ENCODE peak calls at places on chromosomes 6 and 20, in ten cellular contexts. N is CD8-positive, alpha-beta T cell; K is GOT3; Y is activated gamma-delta T cell treated with Interleukin-2 at 50 U/mL for 16 hours; I is T-helper 2 cell; J is stimulated activated CD4-positive, alpha-beta T cell treated with anti-CD3 and anti-CD28 coated beads, TNF-alpha, amount 100 ng/mL, for 24 hours; C is neural crest cell; D is GM03348; O is RKO; V is NCI-H774. H is an unnamed sample.

GRCh38 chr6:1584996-1585668 is 24.6 kb upstream of the FOXC1 start:
- DNase-seq in C (no peak), J (no peak), Y (no peak), D (no peak), I (no peak), K (no peak), N (no peak), O (no peak), V (no peak), H (no peak)

GRCh38 chr6:45703041-45703739 is 312.5 kb downstream of the CLIC5 start:
- DNase-seq in D (peak; percentile 29), C (no peak), J (no peak), I (no peak), N (no peak), K (no peak), O (no peak), V (no peak), Y (no peak), H (no peak)

GRCh38 chr6:168884050-168884645 is 369.5 kb downstream of the THBS2 start:
- DNase-seq in N (no peak), Y (peak; percentile 44), J (no peak), C (no peak), K (no peak), O (no peak), I (no peak), D (no peak), V (no peak), H (no peak)

GRCh38 chr6:1363729-1364572 is 25.4 kb upstream of the FOXF2 start:
- DNase-seq in O (peak; percentile 12), K (no peak), Y (no peak), V (no peak), J (no peak), I (no peak), N (no peak), D (peak; percentile 50), C (no peak), H (no peak)

GRCh38 chr6:105401247-105402089 is 1.4 kb downstream of the PREP start:
- DNase-seq in O (no peak), D (peak; percentile 41), K (no peak), Y (no peak), J (no peak), N (no peak), V (no peak), I (no peak), C (no peak), H (no peak)

GRCh38 chr6:20965915-20966314 is 431.7 kb downstream of the CDKAL1 start:
- DNase-seq in C (no peak), I (no peak), D (no peak), J (no peak), N (no peak), V (no peak), Y (no peak), K (no peak), O (no peak), H (no peak)

GRCh38 chr6:107398005-107398404 is 61.4 kb downstream of the PDSS2 start:
- DNase-seq in C (no peak), N (no peak), V (no peak), I (no peak), O (no peak), D (no peak), Y (no peak), K (no peak), J (no peak), H (no peak)

GRCh38 chr6:163334264-163334663 is 80.3 kb upstream of the QKI start:
- DNase-seq in O (no peak), J (no peak), D (no peak), C (no peak), V (no peak), K (no peak), Y (no peak), N (no peak), I (no peak), H (no peak)

GRCh38 chr6:74879234-74879633 is 326.6 kb downstream of the COL12A1 start:
- DNase-seq in O (no peak), N (no peak), C (no peak), K (no peak), J (no peak), D (peak; percentile 54), V (no peak), I (no peak), Y (no peak), H (no peak)

GRCh38 chr6:97150932-97151331 is 132.1 kb downstream of the MMS22L start:
- DNase-seq in D (no peak), V (no peak), O (no peak), I (no peak), N (no peak), J (no peak), C (no peak), Y (no peak), K (no peak), H (no peak)

GRCh38 chr20:51906694-51907093 is 104.4 kb upstream of the SALL4 start:
- DNase-seq in J (no peak), V (no peak), O (no peak), I (no peak), Y (no peak), C (no peak), K (no peak), N (no peak), D (no peak), H (no peak)

GRCh38 chr20:878511-879307 is 37.4 kb downstream of the ANGPT4 start:
- DNase-seq in K (no peak), D (peak; percentile 57), Y (no peak), V (no peak), N (no peak), O (peak; percentile 40), C (peak; percentile 64), I (no peak), J (no peak), H (no peak)

GRCh38 chr20:2873747-2874041 is 413 bp downstream of the PTPRA start:
- DNase-seq in J (peak; percentile 58), O (peak; percentile 40), V (peak; percentile 41), I (peak; percentile 63), C (peak; percentile 61), Y (peak; percentile 64), K (no peak), D (no peak), N (peak; percentile 62), H (no peak)

GRCh38 chr6:30721198-30722024 is 1.3 kb downstream of the TUBB start:
- DNase-seq in C (peak; percentile 91), N (peak; percentile 93), I (peak; percentile 92), D (peak; percentile 94), O (peak; percentile 90), J (peak; percentile 95), K (peak; percentile 78), V (peak; percentile 85), Y (peak; percentile 95), H (peak; percentile 86)

GRCh38 chr20:63553933-63554290 is at the start of gene FNDC11:
- DNase-seq in J (peak; percentile 40), C (peak; percentile 55), N (peak; percentile 47), V (no peak), O (no peak), D (peak; percentile 58), I (no peak), K (no peak), Y (peak; percentile 35), H (no peak)

GRCh38 chr20:50052952-50053789 is 59.8 kb downstream of the UBE2V1 start:
- DNase-seq in O (no peak), V (no peak), N (no peak), J (no peak), K (no peak), C (no peak), D (no peak), Y (no peak), I (no peak), H (no peak)

GRCh38 chr6:83824388-83824801 is 28.8 kb upstream of the RIPPLY2 start:
- DNase-seq in C (no peak), N (no peak), Y (no peak), I (no peak), O (no peak), V (peak; percentile 2), D (no peak), J (no peak), K (no peak), H (no peak)

H was measured in T1000.